ENCODE peak calls at places on chromosome 18, in six cellular contexts. V is tibial artery; M is right lobe of liver; X is A549; D is coronary artery; S is CD8-positive, alpha-beta T cell. F is an unnamed sample.
A peak's percentile ranks its signal among the peaks of the same experiment; 100 is the strongest.

GRCh38 chr18:26894426-26894825 is 28.9 kb upstream of the AQP4 start:
- DNase-seq in S (no peak), V (no peak), M (no peak), X (no peak), D (no peak), F (no peak)

GRCh38 chr18:56627991-56628390 is 10.4 kb downstream of the TXNL1 start:
- DNase-seq in V (no peak), D (no peak), S (no peak), X (no peak), M (no peak), F (no peak)

GRCh38 chr18:37441821-37442220 is 123.8 kb downstream of the CELF4 start:
- DNase-seq in V (no peak), S (no peak), M (no peak), D (no peak), X (no peak), F (no peak)

GRCh38 chr18:79548077-79548450 is 131.5 kb upstream of the CTDP1 start:
- DNase-seq in M (no peak), D (no peak), X (no peak), S (no peak), V (no peak), F (no peak)

GRCh38 chr18:1995041-1995612 is 576.2 kb downstream of the METTL4 start:
- DNase-seq in M (no peak), X (no peak), V (no peak), D (no peak), S (no peak), F (no peak)

GRCh38 chr18:49913221-49913620 is 99.9 kb upstream of the ACAA2 start:
- DNase-seq in V (no peak), M (no peak), D (no peak), S (no peak), X (no peak), F (no peak)

GRCh38 chr18:46578987-46579386 is 78.0 kb downstream of the LOXHD1 start:
- DNase-seq in S (no peak), M (no peak), V (no peak), D (no peak), X (no peak), F (no peak)

GRCh38 chr18:49974079-49974478 is 160.7 kb upstream of the ACAA2 start:
- DNase-seq in V (no peak), S (no peak), M (no peak), X (no peak), D (no peak), F (no peak)

GRCh38 chr18:26648509-26649192 is 100.3 kb upstream of the KCTD1 start:
- DNase-seq in S (no peak), X (no peak), M (no peak), D (no peak), V (no peak), F (no peak)

DNA sequence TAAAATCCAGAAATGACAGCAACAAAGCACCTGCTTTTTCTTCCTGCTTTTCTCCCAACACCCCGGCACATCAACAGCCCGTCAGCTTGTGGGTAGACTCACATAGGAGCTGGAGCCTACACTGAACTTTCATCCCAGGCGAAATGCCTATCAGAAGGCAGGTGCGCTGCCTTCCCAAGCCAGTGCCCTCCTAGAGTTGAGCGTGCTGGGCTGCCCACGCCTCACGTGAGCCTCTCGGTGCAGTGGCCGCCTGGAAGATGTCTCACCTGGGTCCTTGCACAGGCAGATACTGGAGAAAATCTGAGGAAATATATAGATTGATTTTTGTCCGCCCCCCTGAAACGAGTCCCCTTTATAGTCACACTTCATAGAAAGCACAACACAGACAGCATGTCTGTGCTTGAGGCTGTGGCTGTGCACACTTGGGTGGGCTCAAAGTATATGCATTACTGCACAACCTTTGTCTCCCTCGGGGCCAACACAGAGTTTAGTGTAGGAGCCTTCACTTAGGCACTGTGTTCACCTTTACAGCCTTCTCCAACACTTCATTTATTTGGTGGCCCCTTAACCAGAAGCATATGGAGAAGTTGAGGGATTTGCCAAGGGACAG is 112.5 kb downstream of the SMAD7 start:
- DNase-seq in V (no peak), S (no peak), D (no peak), M (no peak), X (no peak), F (no peak)
- H3K27ac ChIP-seq in V (peak overlapping the region; percentile 90), S (no peak overlapping the region), D (peak overlapping the region; percentile 93), M (no peak overlapping the region), X (peak overlapping the region; percentile 57), F (peak overlapping the region; percentile 50)

DNA sequence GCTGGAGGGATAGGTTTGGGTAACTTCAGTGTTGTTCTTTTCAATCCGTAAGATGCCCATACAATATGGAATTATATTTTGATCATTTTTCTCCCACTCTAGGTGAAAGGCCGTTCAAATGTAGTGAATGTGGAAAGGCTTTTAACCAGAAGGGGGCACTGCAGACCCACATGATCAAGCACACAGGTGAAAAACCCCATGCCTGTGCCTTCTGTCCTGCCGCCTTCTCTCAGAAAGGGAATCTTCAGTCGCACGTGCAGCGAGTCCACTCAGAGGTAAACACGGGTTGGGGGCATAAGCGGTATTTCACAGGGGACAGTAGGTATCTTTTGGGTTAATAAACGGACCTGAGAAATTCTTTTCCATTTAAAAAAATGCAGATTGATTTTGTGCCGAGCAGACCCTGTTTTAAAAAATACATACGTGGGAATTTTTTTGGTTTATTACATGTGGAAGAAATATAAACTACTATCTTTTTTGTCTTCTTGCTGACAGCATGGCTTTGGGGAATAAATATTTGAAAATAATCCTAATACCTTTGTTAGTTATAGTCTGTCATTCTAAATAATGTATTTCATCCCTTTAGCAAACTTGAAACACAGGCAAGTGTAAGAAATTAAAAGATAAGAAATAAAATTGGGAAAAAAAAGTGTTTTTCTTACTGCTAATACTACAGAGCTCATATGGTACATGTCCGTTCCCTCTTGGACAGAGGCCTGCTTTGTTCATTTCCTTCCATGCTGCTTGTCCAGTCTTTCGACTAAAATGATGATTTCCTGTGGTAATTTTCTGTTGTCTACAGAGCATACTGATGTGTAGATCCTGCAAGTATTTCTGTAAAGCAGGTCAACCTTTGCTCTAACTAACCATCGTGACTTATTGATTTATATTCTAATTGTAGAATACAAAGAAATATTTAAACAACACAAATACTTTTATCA is 53.3 kb downstream of the ZNF236 start:
- DNase-seq in M (peak; percentile 60), X (peak; percentile 55), D (no peak), S (no peak), V (no peak), F (peak; percentile 38)
- TF ChIP-seq CTCF in M (peak; percentile 71), X (peak; percentile 75), D (peak; percentile 36), S (peak; percentile 62), V (peak; percentile 49), F (peak; percentile 72)

GRCh38 chr18:74396252-74397204 is 60.6 kb downstream of the DIPK1C start:
- DNase-seq in V (no peak), M (no peak), S (no peak), D (no peak), X (no peak), F (no peak)

GRCh38 chr18:74399225-74399887 is 57.8 kb downstream of the DIPK1C start:
- DNase-seq in M (no peak), D (no peak), S (no peak), V (peak; percentile 39), X (no peak), F (no peak)

GRCh38 chr18:74395006-74395405 is 62.1 kb downstream of the DIPK1C start:
- DNase-seq in V (no peak), S (no peak), D (no peak), M (no peak), X (no peak), F (no peak)

GRCh38 chr18:74395630-74396251 is 61.4 kb downstream of the DIPK1C start:
- DNase-seq in M (peak; percentile 62), D (no peak), X (no peak), S (no peak), V (no peak), F (no peak)

DNA sequence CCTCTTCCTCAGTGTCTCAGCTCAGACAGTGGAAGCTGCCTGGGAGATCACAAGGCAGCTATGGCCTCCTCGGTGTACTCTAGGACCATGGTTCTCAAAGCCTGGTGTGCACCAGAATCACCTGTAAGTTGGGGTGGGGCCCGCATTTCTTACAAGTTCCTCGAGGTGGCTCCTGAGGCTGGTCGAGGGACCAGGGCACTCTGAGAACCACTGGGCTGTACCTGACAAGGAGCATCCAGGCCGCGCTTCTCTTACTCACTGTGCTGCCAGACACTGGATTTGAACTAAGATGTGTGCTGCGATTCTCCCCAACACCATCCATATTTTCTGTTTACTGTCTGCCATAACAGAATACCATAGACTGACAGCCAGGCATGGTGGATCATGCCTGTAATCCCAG is 59.5 kb downstream of the DIPK1C start:
- DNase-seq in D (no peak), X (no peak), V (no peak), M (no peak), S (no peak), F (no peak)
- H3K4me3 ChIP-seq in D (no peak overlapping the region), X (no peak overlapping the region), V (no peak overlapping the region), M (no peak overlapping the region), S (no peak overlapping the region), F (no peak overlapping the region)

GRCh38 chr18:36350211-36350610 is 52.7 kb downstream of the FHOD3 start:
- DNase-seq in D (peak; percentile 28), X (no peak), V (no peak), M (no peak), S (no peak), F (no peak)
- H3K27ac ChIP-seq in D (no peak overlapping the region), X (peak overlapping the region; percentile 32), V (peak overlapping the region; percentile 64), M (no peak overlapping the region), S (no peak overlapping the region), F (no peak overlapping the region)

DNA sequence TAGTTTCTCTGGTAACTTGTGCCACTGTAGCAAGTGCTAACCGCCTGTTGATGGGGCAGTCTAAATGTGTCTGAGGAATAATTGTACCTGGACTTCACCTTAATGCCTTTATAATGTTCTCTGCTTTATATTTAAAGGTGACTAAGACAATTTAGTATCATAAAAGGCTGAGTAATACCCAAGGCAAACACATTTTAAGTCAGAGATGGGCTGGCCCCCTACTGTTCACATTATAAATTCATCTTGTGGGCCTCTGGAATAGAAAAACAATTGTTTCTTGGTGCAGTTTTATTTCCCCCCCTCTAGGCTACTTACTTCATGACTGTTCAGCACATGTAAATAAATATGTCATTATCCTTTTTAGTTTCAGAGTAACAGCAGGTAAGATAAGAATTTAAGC is 559.3 kb upstream of the PIK3C3 start:
- DNase-seq in D (no peak), S (no peak), M (no peak), X (no peak), V (no peak), F (peak; percentile 6)
- TF ChIP-seq CTCF in D (no peak), S (no peak), M (no peak), X (no peak), V (no peak), F (peak; percentile 20)

GRCh38 chr18:44668280-44668975 is 12.3 kb upstream of the SETBP1 start:
- DNase-seq in S (no peak), X (no peak), D (no peak), M (no peak), V (no peak), F (no peak)
- H3K4me3 ChIP-seq in S (no peak overlapping the region), X (no peak overlapping the region), D (no peak overlapping the region), M (no peak overlapping the region), V (no peak overlapping the region), F (no peak overlapping the region)

GRCh38 chr18:23282437-23282781 is 147.1 kb downstream of the CABLES1 start:
- DNase-seq in M (no peak), S (no peak), D (no peak), V (no peak), X (no peak), F (no peak)
- H3K27ac ChIP-seq in M (no peak overlapping the region), S (no peak overlapping the region), D (no peak overlapping the region), V (no peak overlapping the region), X (no peak overlapping the region), F (no peak overlapping the region)

DNA sequence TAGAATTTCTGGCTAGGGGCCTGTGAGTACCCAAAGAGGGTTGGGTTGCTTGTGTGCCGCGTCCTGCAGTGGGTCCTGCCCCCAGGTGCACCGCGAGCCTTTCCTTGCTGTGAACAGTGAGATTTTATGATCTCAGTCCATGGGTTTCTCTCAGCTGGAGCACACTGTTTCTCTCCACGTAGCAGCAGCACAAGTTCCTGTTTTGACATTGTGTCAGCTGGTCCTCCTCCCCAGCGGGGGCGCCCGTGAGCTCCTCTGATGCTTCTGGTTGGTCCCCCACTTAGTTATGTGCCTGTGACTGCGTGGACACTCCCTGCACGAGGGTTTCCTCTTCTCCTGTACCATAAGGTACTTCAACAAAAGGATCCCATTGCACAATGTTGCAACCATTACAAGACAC is 29.8 kb downstream of the TSHZ1 start:
- DNase-seq in V (no peak), S (no peak), X (no peak), M (no peak), D (no peak), F (no peak)
- TF ChIP-seq CTCF in V (no peak), S (no peak), X (no peak), M (no peak), D (no peak), F (no peak)